ENCODE peak calls at places on chromosomes 2 and 18, in five cellular contexts. S is HL-60, V is stomach, N is H9, M is fibroblast of lung. Z is an unnamed sample.

GRCh38 chr2:128017561-128017960 is 10.3 kb downstream of the SAP130 start:
- DNase-seq in S (no peak), V (no peak), N (no peak), M (no peak), Z (no peak)

GRCh38 chr18:47968006-47968676 is 37.7 kb upstream of the SMAD2 start:
- DNase-seq in S (no peak), V (peak; percentile 61), N (peak; percentile 79), M (peak; percentile 85), Z (no peak)

GRCh38 chr2:127429844-127430425 is 11.7 kb downstream of the PROC start:
- DNase-seq in S (no peak), V (peak; percentile 4), N (no peak), M (no peak), Z (no peak)

GRCh38 chr2:165958313-165958712 is 4.7 kb upstream of the TTC21B start:
- DNase-seq in S (no peak), V (no peak), N (no peak), M (no peak), Z (no peak)

GRCh38 chr2:33214436-33214835 is 262.0 kb upstream of the RASGRP3 start:
- DNase-seq in S (no peak), V (peak; percentile 74), N (no peak), M (peak; percentile 87), Z (no peak)

GRCh38 chr2:208280933-208281332 is 14.9 kb downstream of the PIKFYVE start:
- DNase-seq in S (no peak), V (no peak), N (no peak), M (peak; percentile 70), Z (no peak)

GRCh38 chr18:3499498-3499897 is 49.5 kb downstream of the TGIF1 start:
- DNase-seq in S (no peak), V (no peak), N (peak; percentile 64), M (peak; percentile 20), Z (no peak)

GRCh38 chr2:158715352-158715751 is 79.8 kb upstream of the DAPL1 start:
- DNase-seq in S (no peak), V (no peak), N (no peak), M (no peak), Z (no peak)

GRCh38 chr2:241863021-241863954 is 4.6 kb upstream of the PDCD1 start:
- DNase-seq in S (no peak), V (no peak), N (no peak), M (peak; percentile 25), Z (no peak)

GRCh38 chr18:76459687-76460350 is 35.2 kb downstream of the ZNF516 start:
- DNase-seq in S (no peak), V (peak; percentile 61), N (peak; percentile 20), M (peak; percentile 100), Z (peak; percentile 99)

GRCh38 chr2:158359846-158360245 is 96.7 kb downstream of the CCDC148 start:
- DNase-seq in S (no peak), V (no peak), N (no peak), M (peak; percentile 66), Z (no peak)

GRCh38 chr2:156455366-156455975 is 19.3 kb downstream of the GPD2 start:
- DNase-seq in S (no peak), V (no peak), N (no peak), M (peak; percentile 58), Z (no peak)

GRCh38 chr2:121532894-121533293 is 2.2 kb downstream of the RNU4ATAC start:
- DNase-seq in S (peak; percentile 18), V (no peak), N (no peak), M (peak; percentile 31), Z (no peak)

GRCh38 chr2:145352499-145352898 is 832.6 kb upstream of the ZEB2 start:
- DNase-seq in S (no peak), V (no peak), N (no peak), M (no peak), Z (no peak)

GRCh38 chr2:222292738-222293134 is 6.1 kb downstream of the PAX3 start:
- DNase-seq in S (no peak), V (no peak), N (no peak), M (no peak), Z (no peak)
- H3K27me3 ChIP-seq in S (peaks cover 94% of the 10 kb centered on the region), V (peaks cover 59% of the 10 kb centered on the region), N (peaks cover 91% of the 10 kb centered on the region), M (peaks cover 71% of the 10 kb centered on the region), Z (peaks cover 78% of the 10 kb centered on the region)

DNA sequence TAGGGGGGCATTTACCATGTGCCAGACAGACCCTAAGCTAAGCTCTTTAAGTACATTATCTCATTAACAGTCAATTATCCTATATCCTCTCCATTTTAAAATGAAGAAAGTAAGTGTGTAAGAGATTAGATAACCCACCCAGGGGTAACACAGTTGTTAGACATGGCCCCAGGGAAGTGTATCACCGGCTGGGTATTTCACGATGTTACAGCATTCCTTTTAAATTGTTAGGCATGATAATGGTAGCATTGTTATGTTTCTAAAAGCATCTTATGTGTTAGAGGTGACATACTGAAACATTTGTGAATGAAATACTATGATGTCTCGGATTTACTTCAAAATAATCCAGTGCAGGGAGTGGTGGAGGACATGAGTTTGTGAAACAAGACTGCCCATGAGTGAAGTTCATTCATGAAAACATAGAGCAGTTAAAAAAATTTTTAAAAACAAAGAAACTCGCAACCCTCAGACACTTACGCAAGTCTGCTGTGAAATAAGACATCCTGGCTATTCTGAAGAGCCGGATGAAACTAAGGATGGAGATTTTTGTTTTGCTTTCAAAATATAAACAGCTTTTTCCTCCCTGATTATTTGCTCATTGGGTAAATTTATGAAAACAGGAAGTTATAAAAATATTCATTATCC is 54.9 kb downstream of the IL1RL2 start:
- DNase-seq in S (no peak), V (no peak), N (no peak), M (no peak), Z (no peak)
- H3K27ac ChIP-seq in S (no peak overlapping the region), V (peak overlapping the region; percentile 77), N (no peak overlapping the region), M (no peak overlapping the region), Z (no peak overlapping the region)

DNA sequence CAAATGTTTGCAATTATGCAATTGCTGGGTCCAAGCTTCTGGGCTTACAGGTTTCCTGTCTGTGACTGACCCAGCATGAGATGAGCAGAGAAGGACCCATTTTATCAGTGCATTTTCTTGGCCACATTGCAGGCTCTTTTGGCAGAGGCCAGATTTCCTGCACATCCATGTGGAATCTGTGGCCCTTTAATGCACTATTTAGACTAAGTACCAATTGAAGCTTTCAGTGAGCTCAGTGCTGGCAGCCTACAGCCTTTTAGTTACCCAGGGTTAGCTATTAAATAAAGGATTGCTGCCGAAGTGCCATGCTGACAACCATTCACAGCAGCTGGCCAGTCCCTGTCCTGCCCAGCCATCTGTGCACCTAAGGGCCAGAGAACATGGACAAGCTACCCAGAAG is 165.0 kb downstream of the ANKRD30B start:
- DNase-seq in S (no peak), V (no peak), N (no peak), M (no peak), Z (no peak)
- H3K27me3 ChIP-seq in S (no peaks in the 10 kb centered on the region), V (no peaks in the 10 kb centered on the region), N (no peaks in the 10 kb centered on the region), M (no peaks in the 10 kb centered on the region), Z (no peaks in the 10 kb centered on the region)

DNA sequence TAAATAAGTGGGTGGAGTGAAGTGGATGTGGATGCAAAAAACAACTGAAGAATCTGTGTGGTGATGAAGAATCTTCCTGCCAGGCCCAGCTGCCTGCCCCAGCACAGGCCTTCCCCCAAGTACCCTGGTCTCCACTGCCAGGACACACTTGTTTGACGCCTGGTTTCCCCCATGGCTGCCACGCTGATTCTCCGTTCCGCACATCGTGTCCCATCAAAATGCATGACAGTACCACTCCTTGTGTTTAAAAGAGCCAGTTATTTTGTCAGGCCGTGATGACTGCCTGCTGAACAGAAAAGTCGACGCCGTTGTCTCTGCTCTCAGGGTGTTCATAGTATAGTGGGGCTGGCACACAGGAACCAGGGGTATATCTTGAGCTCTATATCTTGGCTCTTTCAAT is 50.3 kb upstream of the KYNU start:
- DNase-seq in S (no peak), V (no peak), N (no peak), M (no peak), Z (no peak)
- H3K27ac ChIP-seq in S (no peak overlapping the region), V (no peak overlapping the region), N (no peak overlapping the region), M (no peak overlapping the region), Z (no peak overlapping the region)

GRCh38 chr2:175628243-175628642 is 373.8 kb downstream of the LNPK start:
- DNase-seq in S (no peak), V (no peak), N (no peak), M (no peak), Z (no peak)

GRCh38 chr2:175631247-175631628 is 370.8 kb downstream of the LNPK start:
- DNase-seq in S (no peak), V (no peak), N (no peak), M (no peak), Z (no peak)

GRCh38 chr2:175626796-175627195 is 375.3 kb downstream of the LNPK start:
- DNase-seq in S (no peak), V (no peak), N (no peak), M (no peak), Z (no peak)

GRCh38 chr2:175630319-175631246 is 371.5 kb downstream of the LNPK start:
- DNase-seq in S (no peak), V (no peak), N (no peak), M (no peak), Z (no peak)

DNA sequence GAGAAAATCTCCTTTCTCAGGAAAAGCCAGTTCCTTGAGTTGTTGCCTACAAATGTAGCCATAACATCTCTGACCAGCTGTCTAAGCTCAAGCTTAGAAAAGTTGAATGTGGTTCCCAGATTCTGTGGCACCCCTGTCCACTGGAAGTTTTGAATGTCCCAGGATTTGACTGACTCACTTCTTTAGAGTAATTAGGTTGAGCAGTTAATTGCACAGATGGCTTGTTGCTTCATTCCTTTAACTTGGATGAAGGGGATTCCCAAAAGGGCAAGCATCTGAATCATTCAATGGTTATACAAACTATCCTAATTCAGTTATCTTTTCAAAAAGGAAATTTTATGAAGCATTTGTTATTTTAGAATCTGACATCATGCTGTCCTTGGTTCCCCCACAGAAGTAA is 374.7 kb downstream of the LNPK start:
- DNase-seq in S (no peak), V (no peak), N (no peak), M (no peak), Z (no peak)
- H3K27me3 ChIP-seq in S (no peaks in the 10 kb centered on the region), V (no peaks in the 10 kb centered on the region), N (no peaks in the 10 kb centered on the region), M (no peaks in the 10 kb centered on the region), Z (peaks cover 3% of the 10 kb centered on the region)